ENCODE peak calls at places on chromosomes 1 and 21, in ten cellular contexts. J is HepG2; I is activated CD8-positive, alpha-beta T cell treated with anti-CD3 and anti-CD28 coated beads for 36 hours; Y is thoracic aorta; G is AG09319; O is right lobe of liver; F is endothelial cell of umbilical vein; S is lower lobe of right lung; N is CD8-positive, alpha-beta T cell; W is pancreas. Z is an unnamed sample.

GRCh38 chr21:43774163-43774562 is 1.9 kb downstream of the CSTB start:
- DNase-seq in J (no peak), I (no peak), Y (no peak), G (no peak), O (no peak), F (no peak), S (no peak), N (no peak), W (no peak), Z (no peak)

GRCh38 chr1:202365092-202365815 is 16.8 kb downstream of the PPP1R12B start:
- DNase-seq in J (no peak), I (no peak), Y (no peak), G (no peak), O (no peak), F (no peak), S (no peak), N (no peak), W (no peak), Z (no peak)

GRCh38 chr1:179708434-179709195 is 34.5 kb upstream of the FAM163A start:
- DNase-seq in J (no peak), I (no peak), Y (no peak), G (no peak), O (no peak), F (peak), S (no peak), N (no peak), W (no peak), Z (no peak)

GRCh38 chr1:66446261-66447001 is 87.5 kb upstream of the SGIP1 start:
- DNase-seq in J (peak), I (peak), Y (no peak), G (peak), O (no peak), F (peak), S (no peak), N (peak), W (no peak), Z (no peak)

GRCh38 chr1:6162773-6163172 is 17.3 kb downstream of the CHD5 start:
- DNase-seq in J (no peak), I (no peak), Y (no peak), G (no peak), O (no peak), F (no peak), S (no peak), N (no peak), W (no peak), Z (no peak)

GRCh38 chr1:246219508-246220030 is 287.5 kb downstream of the SMYD3 start:
- DNase-seq in J (peak), I (peak), Y (no peak), G (no peak), O (peak), F (no peak), S (no peak), N (no peak), W (no peak), Z (no peak)

GRCh38 chr1:234237416-234237815 is 135.8 kb upstream of the COA6 start:
- DNase-seq in J (no peak), I (no peak), Y (no peak), G (no peak), O (no peak), F (no peak), S (no peak), N (no peak), W (no peak), Z (no peak)

GRCh38 chr1:229027622-229028182 is 243.2 kb upstream of the RAB4A start:
- DNase-seq in J (peak), I (peak), Y (no peak), G (no peak), O (no peak), F (peak), S (peak), N (no peak), W (no peak), Z (no peak)

GRCh38 chr1:8083739-8084484 is 57.8 kb upstream of the ERRFI1 start:
- DNase-seq in J (peak), I (no peak), Y (no peak), G (no peak), O (no peak), F (peak), S (no peak), N (no peak), W (no peak), Z (no peak)

GRCh38 chr1:119948342-119949214 is 52.3 kb upstream of the ADAM30 start:
- DNase-seq in J (peak), I (peak), Y (peak), G (peak), O (peak), F (peak), S (peak), N (peak), W (peak), Z (peak)

GRCh38 chr1:219792337-219793021 is 135.9 kb downstream of the SLC30A10 start:
- DNase-seq in J (no peak), I (no peak), Y (no peak), G (peak), O (no peak), F (no peak), S (no peak), N (no peak), W (no peak), Z (no peak)

GRCh38 chr1:89843279-89844121 is 22.7 kb downstream of the LRRC8D start:
- DNase-seq in J (no peak), I (peak), Y (no peak), G (no peak), O (peak), F (peak), S (peak), N (peak), W (peak), Z (peak)

GRCh38 chr1:202276081-202276715 is 65.5 kb downstream of the UBE2T start:
- DNase-seq in J (no peak), I (no peak), Y (no peak), G (no peak), O (no peak), F (no peak), S (no peak), N (no peak), W (no peak), Z (no peak)

GRCh38 chr1:33094971-33095604 is 14.1 kb downstream of the AZIN2 start:
- DNase-seq in J (peak), I (no peak), Y (no peak), G (peak), O (no peak), F (peak), S (no peak), N (peak), W (peak), Z (no peak)

GRCh38 chr1:184595609-184596008 is 159.0 kb downstream of the EDEM3 start:
- DNase-seq in J (no peak), I (no peak), Y (no peak), G (no peak), O (no peak), F (no peak), S (no peak), N (no peak), W (no peak), Z (no peak)

GRCh38 chr21:42153746-42154145 is 65.2 kb upstream of the ABCG1 start:
- DNase-seq in J (no peak), I (no peak), Y (no peak), G (no peak), O (no peak), F (no peak), S (no peak), N (no peak), W (no peak), Z (no peak)

GRCh38 chr1:15681346-15682290 is 2.5 kb upstream of the PLEKHM2 start:
- DNase-seq in J (no peak), I (no peak), Y (no peak), G (no peak), O (no peak), F (no peak), S (no peak), N (no peak), W (no peak), Z (no peak)

GRCh38 chr1:43530483-43531452 is at the start of gene PTPRF:
- DNase-seq in J (no peak), I (peak), Y (no peak), G (no peak), O (peak), F (peak), S (peak), N (no peak), W (peak), Z (peak)

GRCh38 chr1:155744711-155745283 is 55.9 kb downstream of the DAP3 start:
- DNase-seq in J (no peak), I (no peak), Y (no peak), G (no peak), O (no peak), F (no peak), S (no peak), N (no peak), W (no peak), Z (no peak)

GRCh38 chr21:35922618-35923017 is 137.7 kb downstream of the SETD4 start:
- DNase-seq in J (no peak), I (no peak), Y (no peak), G (no peak), O (no peak), F (peak), S (no peak), N (no peak), W (no peak), Z (no peak)

GRCh38 chr1:40899230-40899870 is 37.2 kb upstream of the CITED4 start:
- DNase-seq in J (no peak), I (no peak), Y (no peak), G (no peak), O (no peak), F (no peak), S (peak), N (no peak), W (peak), Z (no peak)

GRCh38 chr1:165815725-165816124 is 11.7 kb upstream of the UCK2 start:
- DNase-seq in J (no peak), I (no peak), Y (no peak), G (no peak), O (no peak), F (peak), S (no peak), N (no peak), W (no peak), Z (no peak)

GRCh38 chr1:8540266-8540926 is 222.5 kb downstream of the SLC45A1 start:
- DNase-seq in J (no peak), I (no peak), Y (no peak), G (no peak), O (no peak), F (peak), S (no peak), N (no peak), W (no peak), Z (no peak)

GRCh38 chr1:155017946-155018316 is 15.3 kb downstream of the ZBTB7B start:
- DNase-seq in J (no peak), I (peak), Y (no peak), G (no peak), O (no peak), F (no peak), S (no peak), N (no peak), W (no peak), Z (no peak)

GRCh38 chr1:201362906-201363305 is 14.6 kb downstream of the TNNT2 start:
- DNase-seq in J (no peak), I (no peak), Y (no peak), G (no peak), O (peak), F (no peak), S (peak), N (no peak), W (no peak), Z (peak)

GRCh38 chr21:45973475-45974072 is 8.0 kb upstream of the COL6A1 start:
- DNase-seq in J (peak), I (peak), Y (no peak), G (peak), O (no peak), F (peak), S (peak), N (peak), W (peak), Z (peak)

GRCh38 chr1:90384152-90384650 is 332.9 kb downstream of the BARHL2 start:
- DNase-seq in J (no peak), I (no peak), Y (no peak), G (no peak), O (no peak), F (no peak), S (no peak), N (no peak), W (no peak), Z (no peak)

GRCh38 chr1:197915797-197916686 is 1.1 kb upstream of the LHX9 start:
- DNase-seq in J (peak), I (no peak), Y (no peak), G (no peak), O (peak), F (peak), S (peak), N (no peak), W (peak), Z (peak)

GRCh38 chr21:38793926-38794713 is 11.6 kb upstream of the ETS2 start:
- DNase-seq in J (peak), I (no peak), Y (no peak), G (no peak), O (no peak), F (no peak), S (no peak), N (no peak), W (no peak), Z (no peak)

GRCh38 chr1:170929835-170930554 is 5.3 kb upstream of the MROH9 start:
- DNase-seq in J (peak), I (peak), Y (no peak), G (peak), O (no peak), F (peak), S (no peak), N (no peak), W (no peak), Z (no peak)

GRCh38 chr1:78586572-78586971 is 33.7 kb upstream of the IFI44L start:
- DNase-seq in J (no peak), I (no peak), Y (no peak), G (no peak), O (no peak), F (no peak), S (no peak), N (no peak), W (no peak), Z (no peak)

GRCh38 chr1:17624540-17625256 is 85.2 kb downstream of the ARHGEF10L start:
- DNase-seq in J (no peak), I (no peak), Y (peak), G (no peak), O (no peak), F (no peak), S (peak), N (no peak), W (peak), Z (peak)

GRCh38 chr1:228004887-228005462 is 1.8 kb upstream of the WNT3A start:
- DNase-seq in J (no peak), I (no peak), Y (no peak), G (no peak), O (peak), F (no peak), S (no peak), N (peak), W (no peak), Z (no peak)
- TF ChIP-seq CTCF in J (no peak), I (no peak), Y (no peak), G (no peak), O (no peak), F (no peak), S (no peak), N (no peak), W (no peak), Z (no peak)

GRCh38 chr21:27466175-27466574 is 499.3 kb upstream of the ADAMTS5 start:
- DNase-seq in J (no peak), I (no peak), Y (no peak), G (no peak), O (no peak), F (no peak), S (no peak), N (no peak), W (no peak), Z (no peak)
- TF ChIP-seq CTCF in J (no peak), I (no peak), Y (no peak), G (no peak), O (no peak), F (no peak), S (no peak), N (no peak), W (no peak), Z (peak)

DNA sequence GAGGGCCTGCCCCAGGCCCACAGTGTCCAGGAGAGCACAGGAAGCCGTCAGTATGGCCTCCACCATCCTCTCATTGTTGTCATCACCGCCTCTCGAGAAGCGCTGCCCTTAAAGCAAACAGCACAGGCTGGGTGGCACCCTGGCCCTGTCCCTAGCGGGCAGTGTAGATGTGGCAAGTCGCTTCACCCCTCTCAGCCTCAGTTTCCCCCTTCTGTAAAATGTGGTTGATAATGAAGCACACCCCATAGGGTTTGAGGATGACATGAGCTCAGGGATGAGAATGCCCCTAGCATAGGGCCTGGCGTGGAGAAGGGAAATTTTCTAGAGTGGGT is 13.4 kb downstream of the PLA2G2F start:
- DNase-seq in J (no peak), I (no peak), Y (no peak), G (no peak), O (no peak), F (no peak), S (no peak), N (no peak), W (no peak), Z (no peak)
- TF ChIP-seq CTCF in J (no peak), I (peak), Y (no peak), G (no peak), O (peak), F (no peak), S (no peak), N (peak), W (no peak), Z (no peak)

GRCh38 chr1:99173900-99174299 is 90.4 kb upstream of the PLPPR4 start:
- DNase-seq in J (no peak), I (no peak), Y (no peak), G (no peak), O (no peak), F (no peak), S (no peak), N (no peak), W (no peak), Z (no peak)

GRCh38 chr1:99176753-99177152 is 87.5 kb upstream of the PLPPR4 start:
- DNase-seq in J (no peak), I (no peak), Y (no peak), G (no peak), O (no peak), F (no peak), S (no peak), N (no peak), W (no peak), Z (no peak)

GRCh38 chr1:99180343-99180808 is 83.9 kb upstream of the PLPPR4 start:
- DNase-seq in J (peak), I (peak), Y (peak), G (peak), O (no peak), F (peak), S (no peak), N (peak), W (peak), Z (peak)

GRCh38 chr1:99180915-99181314 is 83.4 kb upstream of the PLPPR4 start:
- DNase-seq in J (no peak), I (no peak), Y (no peak), G (no peak), O (no peak), F (no peak), S (no peak), N (no peak), W (no peak), Z (no peak)

GRCh38 chr1:99177465-99177864 is 86.8 kb upstream of the PLPPR4 start:
- DNase-seq in J (no peak), I (no peak), Y (no peak), G (no peak), O (no peak), F (no peak), S (no peak), N (no peak), W (no peak), Z (no peak)
- TF ChIP-seq CTCF in J (no peak), I (no peak), Y (no peak), G (no peak), O (no peak), F (no peak), S (no peak), N (no peak), W (no peak), Z (no peak)

DNA sequence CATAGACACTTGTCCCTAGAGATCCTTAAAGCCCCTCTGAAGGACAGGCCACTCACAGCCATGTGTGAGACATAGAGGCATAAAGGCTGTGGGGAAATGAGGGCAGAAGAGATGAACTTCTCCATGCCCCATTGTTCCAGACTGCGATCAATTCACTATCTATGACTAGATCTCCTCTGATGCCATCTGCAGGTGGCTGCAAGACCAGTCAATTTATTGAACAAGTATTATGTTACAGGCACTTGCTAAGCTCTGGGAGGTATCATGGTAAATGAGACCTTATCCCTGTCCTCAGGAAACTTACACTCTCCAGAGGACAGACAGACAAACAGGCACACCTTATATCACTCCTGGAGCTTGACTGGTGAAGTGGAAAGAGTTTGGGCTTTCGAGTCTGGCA is 22.9 kb downstream of the UBIAD1 start:
- DNase-seq in J (no peak), I (no peak), Y (no peak), G (no peak), O (no peak), F (no peak), S (no peak), N (no peak), W (no peak), Z (no peak)
- TF ChIP-seq CTCF in J (no peak), I (no peak), Y (no peak), G (no peak), O (no peak), F (no peak), S (no peak), N (no peak), W (no peak), Z (no peak)

GRCh38 chr1:1306070-1306660 is 1.6 kb downstream of the ACAP3 start:
- DNase-seq in J (peak), I (peak), Y (no peak), G (no peak), O (no peak), F (no peak), S (no peak), N (no peak), W (no peak), Z (no peak)
- TF ChIP-seq CTCF in J (peak), I (no peak), Y (no peak), G (peak), O (no peak), F (no peak), S (no peak), N (no peak), W (no peak), Z (no peak)

GRCh38 chr21:32137266-32137665 is 141.6 kb downstream of the MIS18A start:
- DNase-seq in J (no peak), I (no peak), Y (no peak), G (no peak), O (no peak), F (no peak), S (no peak), N (no peak), W (no peak), Z (no peak)

GRCh38 chr21:32136546-32136945 is 142.3 kb downstream of the MIS18A start:
- DNase-seq in J (no peak), I (no peak), Y (no peak), G (no peak), O (no peak), F (no peak), S (no peak), N (no peak), W (no peak), Z (no peak)

GRCh38 chr21:32134441-32135159 is 144.2 kb downstream of the MIS18A start:
- DNase-seq in J (no peak), I (no peak), Y (no peak), G (no peak), O (no peak), F (no peak), S (no peak), N (no peak), W (no peak), Z (no peak)

GRCh38 chr21:32132911-32133310 is 145.9 kb downstream of the MIS18A start:
- DNase-seq in J (no peak), I (no peak), Y (no peak), G (no peak), O (no peak), F (no peak), S (no peak), N (no peak), W (no peak), Z (no peak)

GRCh38 chr21:32135401-32136363 is 143.2 kb downstream of the MIS18A start:
- DNase-seq in J (no peak), I (no peak), Y (peak), G (peak), O (no peak), F (no peak), S (no peak), N (no peak), W (no peak), Z (no peak)
- TF ChIP-seq CTCF in J (no peak), I (no peak), Y (no peak), G (no peak), O (no peak), F (no peak), S (no peak), N (no peak), W (no peak), Z (no peak)